ENCODE peak calls at places on chromosomes 11 and 22, in five cellular contexts. N, C, G, Q and R are unnamed samples.

GRCh38 chr11:7098235-7098832 is 9.5 kb downstream of the RBMXL2 start:
- DNase-seq in Q (no peak), N (peak; percentile 13), G (peak; percentile 22), C (peak; percentile 67), R (peak; percentile 11)

GRCh38 chr22:30564766-30565118 is 9.7 kb downstream of the GAL3ST1 start:
- DNase-seq in Q (no peak), C (no peak), N (no peak), G (no peak), R (no peak)

GRCh38 chr22:24133187-24133965 is 47.9 kb upstream of the SUSD2 start:
- DNase-seq in Q (no peak), N (no peak), C (no peak), G (no peak), R (no peak)

GRCh38 chr11:16786131-16786530 is 47.7 kb downstream of the C11orf58 start:
- DNase-seq in Q (no peak), C (no peak), G (no peak), N (no peak), R (no peak)

GRCh38 chr11:15671216-15671615 is 556.5 kb downstream of the INSC start:
- DNase-seq in N (no peak), G (no peak), Q (no peak), C (no peak), R (no peak)

GRCh38 chr22:27148886-27149470 is 491.6 kb downstream of the MIAT start:
- DNase-seq in Q (no peak), C (no peak), N (no peak), G (no peak), R (no peak)

GRCh38 chr22:22786301-22787115 is 101.1 kb upstream of the IGLL5 start:
- DNase-seq in Q (no peak), G (no peak), N (no peak), C (no peak), R (no peak)

GRCh38 chr22:21028277-21029251 is 3.8 kb downstream of the SLC7A4 start:
- DNase-seq in Q (no peak), C (no peak), G (no peak), N (no peak), R (no peak)

GRCh38 chr22:45314789-45315188 is 5.1 kb downstream of the FAM118A start:
- DNase-seq in G (no peak), N (no peak), C (no peak), Q (no peak), R (no peak)

GRCh38 chr22:23168381-23169031 is 11.8 kb upstream of the BCR start:
- DNase-seq in Q (no peak), N (no peak), C (no peak), G (no peak), R (no peak)